ENCODE peak calls at places on chromosomes 7 and 10, in six cellular contexts. B is CD8-positive, alpha-beta memory T cell; Z is NT2/D1; P is dorsolateral prefrontal cortex; L is foreskin fibroblast; T is SK-N-SH. C is an unnamed sample.

GRCh38 chr10:7082967-7083366 is 327.9 kb downstream of the SFMBT2 start:
- DNase-seq in B (no peak), Z (peak; percentile 55), P (no peak), L (no peak), T (no peak), C (no peak)

GRCh38 chr10:120503695-120504094 is 46.7 kb downstream of the PLPP4 start:
- DNase-seq in B (no peak), Z (no peak), P (no peak), L (no peak), T (peak; percentile 37), C (no peak)

GRCh38 chr7:141534757-141535737 is 16.2 kb upstream of the AGK start:
- DNase-seq in B (no peak), Z (no peak), P (no peak), L (no peak), T (no peak), C (no peak)

GRCh38 chr7:17524746-17525145 is 226.3 kb downstream of the AHR start:
- DNase-seq in B (no peak), Z (no peak), P (no peak), L (no peak), T (no peak), C (no peak)

GRCh38 chr7:19747740-19748339 is 25.6 kb downstream of the TMEM196 start:
- DNase-seq in B (no peak), Z (peak; percentile 58), P (no peak), L (peak; percentile 12), T (peak; percentile 47), C (no peak)

GRCh38 chr7:129363-130221 is 62.8 kb upstream of the FAM20C start:
- DNase-seq in B (no peak), Z (no peak), P (peak; percentile 79), L (peak; percentile 48), T (no peak), C (no peak)

GRCh38 chr7:72403677-72404076 is 8.5 kb downstream of the CALN1 start:
- DNase-seq in B (no peak), Z (no peak), P (no peak), L (no peak), T (no peak), C (no peak)

GRCh38 chr10:36759111-36759805 is 366.1 kb upstream of the ANKRD30A start:
- DNase-seq in B (no peak), Z (no peak), P (no peak), L (no peak), T (no peak), C (no peak)

GRCh38 chr10:96895662-96896424 is 63.7 kb downstream of the LCOR start:
- DNase-seq in B (no peak), Z (no peak), P (no peak), L (no peak), T (no peak), C (no peak)

GRCh38 chr10:50470345-50470744 is 153.4 kb downstream of the SGMS1 start:
- DNase-seq in B (no peak), Z (no peak), P (no peak), L (no peak), T (no peak), C (no peak)

GRCh38 chr7:127393370-127394058 is 1.0 kb upstream of the ZNF800 start:
- DNase-seq in B (no peak), Z (peak; percentile 1), P (peak; percentile 42), L (no peak), T (peak; percentile 52), C (no peak)

GRCh38 chr7:123633553-123633952 is 22.1 kb upstream of the LMOD2 start:
- DNase-seq in B (no peak), Z (no peak), P (no peak), L (peak; percentile 83), T (peak; percentile 27), C (peak; percentile 77)

GRCh38 chr10:47371629-47372485 is 12.2 kb downstream of the ZNF488 start:
- DNase-seq in B (no peak), Z (no peak), P (no peak), L (no peak), T (peak; percentile 10), C (no peak)

GRCh38 chr10:47051741-47052238 is 140.6 kb downstream of the PTPN20 start:
- DNase-seq in B (no peak), Z (no peak), P (peak; percentile 18), L (no peak), T (no peak), C (no peak)

GRCh38 chr7:44288381-44288685 is 37.1 kb downstream of the CAMK2B start:
- DNase-seq in B (no peak), Z (no peak), P (no peak), L (no peak), T (no peak), C (no peak)

GRCh38 chr7:66768865-66769832 is 28.6 kb downstream of the RABGEF1 start:
- DNase-seq in B (no peak), Z (no peak), P (no peak), L (no peak), T (no peak), C (no peak)

DNA sequence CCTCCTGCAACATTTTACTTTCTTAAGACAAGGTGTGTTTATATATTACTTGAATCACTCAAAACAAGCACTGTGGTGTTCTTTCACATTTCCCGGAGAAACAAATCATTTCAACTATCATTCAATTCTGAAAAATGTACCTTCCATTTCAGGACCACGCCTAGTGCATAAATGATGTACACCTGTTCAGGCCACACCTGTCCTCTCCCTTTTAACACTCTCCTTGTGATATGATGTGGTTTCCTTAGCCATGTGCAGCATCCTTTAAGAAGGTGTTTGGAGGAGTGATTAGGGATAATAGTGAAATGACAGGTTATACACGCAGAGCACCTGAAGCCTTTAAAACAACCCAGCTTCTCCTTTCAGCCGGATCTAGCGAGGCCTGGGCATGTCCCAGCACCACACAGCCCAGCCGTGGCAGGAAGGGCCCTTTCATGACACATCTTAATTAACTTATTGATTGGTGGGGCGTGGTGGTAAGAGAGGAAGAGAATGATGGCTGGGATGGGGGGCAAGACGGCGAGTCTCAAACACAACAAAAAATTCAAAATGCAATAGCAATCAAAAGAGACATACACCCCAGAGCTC is 26.9 kb downstream of the ABLIM1 start:
- DNase-seq in B (no peak), Z (no peak), P (no peak), L (no peak), T (peak; percentile 22), C (no peak)
- H3K4me3 ChIP-seq in B (peak overlapping the region; percentile 56), Z (peak overlapping the region; percentile 56), P (peak overlapping the region; percentile 46), L (peak overlapping the region; percentile 54), T (peak overlapping the region; percentile 69), C (peak overlapping the region; percentile 48)

DNA sequence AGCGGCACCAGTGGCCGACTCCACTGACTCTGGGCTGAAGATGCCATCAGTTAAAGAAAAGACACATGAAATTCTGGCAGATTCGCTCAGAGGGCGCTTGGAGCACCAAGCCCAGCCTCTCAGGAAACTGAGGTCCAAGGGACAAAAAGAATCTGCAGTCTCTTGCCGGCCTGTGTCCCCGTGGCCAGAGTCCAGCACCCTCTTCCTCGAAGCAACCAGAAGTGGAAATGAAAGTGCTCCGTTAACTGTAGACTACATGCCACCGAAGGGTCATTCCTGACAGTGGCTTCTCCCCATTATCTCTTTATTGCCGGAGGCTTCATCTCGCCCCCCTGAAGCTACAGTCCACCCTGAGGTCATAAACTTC is 1.0 kb upstream of the CHST15 start:
- DNase-seq in B (no peak), Z (no peak), P (no peak), L (no peak), T (no peak), C (no peak)
- H3K4me3 ChIP-seq in B (no peak overlapping the region), Z (peak overlapping the region; percentile 73), P (peak overlapping the region; percentile 60), L (no peak overlapping the region), T (no peak overlapping the region), C (no peak overlapping the region)

GRCh38 chr10:61941202-61941651 is 39.7 kb downstream of the ARID5B start:
- DNase-seq in B (no peak), Z (no peak), P (no peak), L (no peak), T (no peak), C (no peak)
- H3K4me3 ChIP-seq in B (no peak overlapping the region), Z (no peak overlapping the region), P (no peak overlapping the region), L (no peak overlapping the region), T (no peak overlapping the region), C (no peak overlapping the region)

GRCh38 chr10:121567569-121567968 is 30.7 kb downstream of the FGFR2 start:
- DNase-seq in B (no peak), Z (no peak), P (no peak), L (no peak), T (no peak), C (no peak)
- H3K4me3 ChIP-seq in B (no peak overlapping the region), Z (no peak overlapping the region), P (no peak overlapping the region), L (no peak overlapping the region), T (no peak overlapping the region), C (no peak overlapping the region)

GRCh38 chr7:3259711-3260424 is 41.2 kb upstream of the SDK1 start:
- DNase-seq in B (no peak), Z (no peak), P (no peak), L (no peak), T (no peak), C (no peak)
- H3K4me3 ChIP-seq in B (no peak overlapping the region), Z (no peak overlapping the region), P (peak overlapping the region; percentile 33), L (peak overlapping the region; percentile 38), T (no peak overlapping the region), C (peak overlapping the region; percentile 41)

C was measured in HFF-Myc.